ENCODE peak calls at places on chromosome 9, in ten cellular contexts. One of them, this sample, is unnamed.

GRCh38 chr9:13429271-13429670 is 149.8 kb upstream of the MPDZ start:
- DNase-seq in cardiac muscle cell: no peak
- DNase-seq in H4: no peak
- DNase-seq in sciatic nerve: no peak
- DNase-seq in T-cell: no peak
- DNase-seq in MCF 10A: no peak
- DNase-seq in endothelial cell: no peak
- DNase-seq in fibroblast of lung: no peak
- DNase-seq in astrocyte of the spinal cord: no peak
- DNase-seq in GM06990: no peak
- DNase-seq in this sample: no peak

GRCh38 chr9:113985968-113986585 is 92.0 kb downstream of the AMBP start:
- DNase-seq in cardiac muscle cell: no peak
- DNase-seq in H4: peak
- DNase-seq in sciatic nerve: no peak
- DNase-seq in T-cell: no peak
- DNase-seq in MCF 10A: no peak
- DNase-seq in endothelial cell: no peak
- DNase-seq in fibroblast of lung: peak
- DNase-seq in astrocyte of the spinal cord: peak
- DNase-seq in GM06990: no peak
- DNase-seq in this sample: no peak

GRCh38 chr9:89039092-89039465 is 47.8 kb downstream of the S1PR3 start:
- DNase-seq in cardiac muscle cell: no peak
- DNase-seq in H4: no peak
- DNase-seq in sciatic nerve: no peak
- DNase-seq in T-cell: no peak
- DNase-seq in MCF 10A: no peak
- DNase-seq in endothelial cell: no peak
- DNase-seq in fibroblast of lung: no peak
- DNase-seq in astrocyte of the spinal cord: no peak
- DNase-seq in GM06990: no peak
- DNase-seq in this sample: no peak

GRCh38 chr9:34701769-34702736 is 7.9 kb downstream of the CCL21 start:
- DNase-seq in cardiac muscle cell: peak
- DNase-seq in H4: peak
- DNase-seq in sciatic nerve: peak
- DNase-seq in T-cell: peak
- DNase-seq in MCF 10A: peak
- DNase-seq in endothelial cell: peak
- DNase-seq in fibroblast of lung: peak
- DNase-seq in astrocyte of the spinal cord: peak
- DNase-seq in GM06990: peak
- DNase-seq in this sample: peak

GRCh38 chr9:103586721-103587120 is 507.4 kb upstream of the SMC2 start:
- DNase-seq in cardiac muscle cell: no peak
- DNase-seq in H4: no peak
- DNase-seq in sciatic nerve: no peak
- DNase-seq in T-cell: no peak
- DNase-seq in MCF 10A: no peak
- DNase-seq in endothelial cell: no peak
- DNase-seq in fibroblast of lung: no peak
- DNase-seq in astrocyte of the spinal cord: no peak
- DNase-seq in GM06990: no peak
- DNase-seq in this sample: peak

GRCh38 chr9:133874061-133874638 is 118.0 kb downstream of the VAV2 start:
- DNase-seq in cardiac muscle cell: no peak
- DNase-seq in H4: peak
- DNase-seq in sciatic nerve: no peak
- DNase-seq in T-cell: no peak
- DNase-seq in MCF 10A: peak
- DNase-seq in endothelial cell: no peak
- DNase-seq in fibroblast of lung: peak
- DNase-seq in astrocyte of the spinal cord: peak
- DNase-seq in GM06990: no peak
- DNase-seq in this sample: peak

GRCh38 chr9:93041108-93041802 is 17.2 kb upstream of the SUSD3 start:
- DNase-seq in cardiac muscle cell: no peak
- DNase-seq in H4: peak
- DNase-seq in sciatic nerve: no peak
- DNase-seq in T-cell: no peak
- DNase-seq in MCF 10A: no peak
- DNase-seq in endothelial cell: no peak
- DNase-seq in fibroblast of lung: no peak
- DNase-seq in astrocyte of the spinal cord: no peak
- DNase-seq in GM06990: no peak
- DNase-seq in this sample: no peak

GRCh38 chr9:75226403-75227139 is 138.3 kb downstream of the OSTF1 start:
- DNase-seq in cardiac muscle cell: no peak
- DNase-seq in H4: no peak
- DNase-seq in sciatic nerve: no peak
- DNase-seq in T-cell: no peak
- DNase-seq in MCF 10A: no peak
- DNase-seq in endothelial cell: no peak
- DNase-seq in fibroblast of lung: no peak
- DNase-seq in astrocyte of the spinal cord: no peak
- DNase-seq in GM06990: no peak
- DNase-seq in this sample: no peak

GRCh38 chr9:88537743-88538055 is 2.7 kb downstream of the NXNL2 start:
- DNase-seq in cardiac muscle cell: no peak
- DNase-seq in H4: peak
- DNase-seq in sciatic nerve: peak
- DNase-seq in T-cell: peak
- DNase-seq in MCF 10A: peak
- DNase-seq in endothelial cell: peak
- DNase-seq in fibroblast of lung: peak
- DNase-seq in astrocyte of the spinal cord: peak
- DNase-seq in GM06990: no peak
- DNase-seq in this sample: peak

GRCh38 chr9:86644315-86645034 is 290.3 kb upstream of the TUT7 start:
- DNase-seq in cardiac muscle cell: no peak
- DNase-seq in H4: no peak
- DNase-seq in sciatic nerve: no peak
- DNase-seq in T-cell: no peak
- DNase-seq in MCF 10A: no peak
- DNase-seq in endothelial cell: no peak
- DNase-seq in fibroblast of lung: no peak
- DNase-seq in astrocyte of the spinal cord: no peak
- DNase-seq in GM06990: no peak
- DNase-seq in this sample: peak

GRCh38 chr9:119701651-119702050 is 332.4 kb upstream of the BRINP1 start:
- DNase-seq in cardiac muscle cell: no peak
- DNase-seq in H4: no peak
- DNase-seq in sciatic nerve: no peak
- DNase-seq in T-cell: no peak
- DNase-seq in MCF 10A: no peak
- DNase-seq in endothelial cell: no peak
- DNase-seq in fibroblast of lung: no peak
- DNase-seq in astrocyte of the spinal cord: no peak
- DNase-seq in GM06990: no peak
- DNase-seq in this sample: no peak

GRCh38 chr9:17630531-17630949 is 51.7 kb downstream of the SH3GL2 start:
- DNase-seq in cardiac muscle cell: no peak
- DNase-seq in H4: no peak
- DNase-seq in sciatic nerve: no peak
- DNase-seq in T-cell: no peak
- DNase-seq in MCF 10A: no peak
- DNase-seq in endothelial cell: no peak
- DNase-seq in fibroblast of lung: no peak
- DNase-seq in astrocyte of the spinal cord: no peak
- DNase-seq in GM06990: no peak
- DNase-seq in this sample: peak

GRCh38 chr9:111502506-111502905 is 18.3 kb upstream of the ECPAS start:
- DNase-seq in cardiac muscle cell: no peak
- DNase-seq in H4: no peak
- DNase-seq in sciatic nerve: no peak
- DNase-seq in T-cell: no peak
- DNase-seq in MCF 10A: no peak
- DNase-seq in endothelial cell: no peak
- DNase-seq in fibroblast of lung: no peak
- DNase-seq in astrocyte of the spinal cord: no peak
- DNase-seq in GM06990: no peak
- DNase-seq in this sample: no peak

GRCh38 chr9:82996931-82997330 is 66.0 kb downstream of the RASEF start:
- DNase-seq in cardiac muscle cell: no peak
- DNase-seq in H4: no peak
- DNase-seq in sciatic nerve: no peak
- DNase-seq in T-cell: no peak
- DNase-seq in MCF 10A: no peak
- DNase-seq in endothelial cell: no peak
- DNase-seq in fibroblast of lung: peak
- DNase-seq in astrocyte of the spinal cord: peak
- DNase-seq in GM06990: no peak
- DNase-seq in this sample: no peak

GRCh38 chr9:134592018-134592818 is 49.4 kb upstream of the COL5A1 start:
- DNase-seq in cardiac muscle cell: peak
- DNase-seq in H4: peak
- DNase-seq in sciatic nerve: peak
- DNase-seq in T-cell: no peak
- DNase-seq in MCF 10A: peak
- DNase-seq in endothelial cell: no peak
- DNase-seq in fibroblast of lung: peak
- DNase-seq in astrocyte of the spinal cord: peak
- DNase-seq in GM06990: no peak
- DNase-seq in this sample: peak

GRCh38 chr9:98142925-98143481 is 24.0 kb upstream of the TRIM14 start:
- DNase-seq in cardiac muscle cell: no peak
- DNase-seq in H4: no peak
- DNase-seq in sciatic nerve: no peak
- DNase-seq in T-cell: no peak
- DNase-seq in MCF 10A: no peak
- DNase-seq in endothelial cell: no peak
- DNase-seq in fibroblast of lung: no peak
- DNase-seq in astrocyte of the spinal cord: no peak
- DNase-seq in GM06990: no peak
- DNase-seq in this sample: no peak

GRCh38 chr9:2021731-2022130 is 6.6 kb downstream of the SMARCA2 start:
- DNase-seq in cardiac muscle cell: no peak
- DNase-seq in H4: no peak
- DNase-seq in sciatic nerve: no peak
- DNase-seq in T-cell: no peak
- DNase-seq in MCF 10A: no peak
- DNase-seq in endothelial cell: no peak
- DNase-seq in fibroblast of lung: no peak
- DNase-seq in astrocyte of the spinal cord: no peak
- DNase-seq in GM06990: no peak
- DNase-seq in this sample: peak

GRCh38 chr9:136057236-136058151 is 37.6 kb downstream of the NACC2 start:
- DNase-seq in cardiac muscle cell: no peak
- DNase-seq in H4: no peak
- DNase-seq in sciatic nerve: no peak
- DNase-seq in T-cell: no peak
- DNase-seq in MCF 10A: no peak
- DNase-seq in endothelial cell: no peak
- DNase-seq in fibroblast of lung: no peak
- DNase-seq in astrocyte of the spinal cord: no peak
- DNase-seq in GM06990: peak
- DNase-seq in this sample: peak

GRCh38 chr9:72977670-72978069 is 24.8 kb upstream of the ALDH1A1 start:
- DNase-seq in cardiac muscle cell: no peak
- DNase-seq in H4: peak
- DNase-seq in sciatic nerve: no peak
- DNase-seq in T-cell: no peak
- DNase-seq in MCF 10A: peak
- DNase-seq in endothelial cell: no peak
- DNase-seq in fibroblast of lung: peak
- DNase-seq in astrocyte of the spinal cord: peak
- DNase-seq in GM06990: no peak
- DNase-seq in this sample: peak

GRCh38 chr9:137666950-137667670 is 48.3 kb downstream of the EHMT1 start:
- DNase-seq in cardiac muscle cell: no peak
- DNase-seq in H4: no peak
- DNase-seq in sciatic nerve: no peak
- DNase-seq in T-cell: no peak
- DNase-seq in MCF 10A: no peak
- DNase-seq in endothelial cell: peak
- DNase-seq in fibroblast of lung: no peak
- DNase-seq in astrocyte of the spinal cord: no peak
- DNase-seq in GM06990: no peak
- DNase-seq in this sample: no peak

GRCh38 chr9:83362341-83362995 is 175.7 kb downstream of the FRMD3 start:
- DNase-seq in cardiac muscle cell: no peak
- DNase-seq in H4: no peak
- DNase-seq in sciatic nerve: no peak
- DNase-seq in T-cell: no peak
- DNase-seq in MCF 10A: no peak
- DNase-seq in endothelial cell: no peak
- DNase-seq in fibroblast of lung: no peak
- DNase-seq in astrocyte of the spinal cord: no peak
- DNase-seq in GM06990: no peak
- DNase-seq in this sample: no peak

GRCh38 chr9:132857031-132857430 is 21.1 kb downstream of the AK8 start:
- DNase-seq in cardiac muscle cell: no peak
- DNase-seq in H4: peak
- DNase-seq in sciatic nerve: peak
- DNase-seq in T-cell: no peak
- DNase-seq in MCF 10A: peak
- DNase-seq in endothelial cell: no peak
- DNase-seq in fibroblast of lung: peak
- DNase-seq in astrocyte of the spinal cord: peak
- DNase-seq in GM06990: no peak
- DNase-seq in this sample: no peak

GRCh38 chr9:20701058-20701457 is 17.0 kb downstream of the FOCAD start:
- DNase-seq in cardiac muscle cell: peak
- DNase-seq in H4: no peak
- DNase-seq in sciatic nerve: no peak
- DNase-seq in T-cell: no peak
- DNase-seq in MCF 10A: no peak
- DNase-seq in endothelial cell: peak
- DNase-seq in fibroblast of lung: peak
- DNase-seq in astrocyte of the spinal cord: peak
- DNase-seq in GM06990: no peak
- DNase-seq in this sample: no peak

GRCh38 chr9:25226901-25227686 is 451.1 kb downstream of the TUSC1 start:
- DNase-seq in cardiac muscle cell: no peak
- DNase-seq in H4: no peak
- DNase-seq in sciatic nerve: no peak
- DNase-seq in T-cell: no peak
- DNase-seq in MCF 10A: no peak
- DNase-seq in endothelial cell: no peak
- DNase-seq in fibroblast of lung: no peak
- DNase-seq in astrocyte of the spinal cord: no peak
- DNase-seq in GM06990: no peak
- DNase-seq in this sample: no peak

GRCh38 chr9:21674894-21675293 is 127.5 kb upstream of the MTAP start:
- DNase-seq in cardiac muscle cell: no peak
- DNase-seq in H4: no peak
- DNase-seq in sciatic nerve: no peak
- DNase-seq in T-cell: no peak
- DNase-seq in MCF 10A: no peak
- DNase-seq in endothelial cell: no peak
- DNase-seq in fibroblast of lung: peak
- DNase-seq in astrocyte of the spinal cord: peak
- DNase-seq in GM06990: no peak
- DNase-seq in this sample: no peak

GRCh38 chr9:128892223-128892892 is 10.4 kb downstream of the LRRC8A start:
- DNase-seq in cardiac muscle cell: no peak
- DNase-seq in H4: peak
- DNase-seq in sciatic nerve: peak
- DNase-seq in T-cell: no peak
- DNase-seq in MCF 10A: peak
- DNase-seq in endothelial cell: no peak
- DNase-seq in fibroblast of lung: peak
- DNase-seq in astrocyte of the spinal cord: peak
- DNase-seq in GM06990: no peak
- DNase-seq in this sample: no peak

GRCh38 chr9:16039988-16040761 is 487.3 kb downstream of the CCDC171 start:
- DNase-seq in cardiac muscle cell: peak
- DNase-seq in H4: peak
- DNase-seq in sciatic nerve: no peak
- DNase-seq in T-cell: no peak
- DNase-seq in MCF 10A: no peak
- DNase-seq in endothelial cell: no peak
- DNase-seq in fibroblast of lung: peak
- DNase-seq in astrocyte of the spinal cord: peak
- DNase-seq in GM06990: no peak
- DNase-seq in this sample: peak